ENCODE peak calls at places on chromosomes 16 and 17, in six cellular contexts. M is mammary epithelial cell, E is HepG2, U is foreskin fibroblast, L is neural progenitor cell, T is esophagus squamous epithelium. O is an unnamed sample.

GRCh38 chr17:37089998-37090397 is 141.2 kb downstream of the AATF start:
- DNase-seq in L (no peak), T (no peak), E (no peak), M (no peak), U (no peak), O (no peak)

GRCh38 chr17:15091825-15092224 is 173.3 kb downstream of the PMP22 start:
- DNase-seq in U (no peak), T (no peak), L (peak), E (no peak), M (peak), O (no peak)

GRCh38 chr16:31476305-31477219 is 4.6 kb downstream of the TGFB1I1 start:
- DNase-seq in E (peak), T (peak), L (peak), M (no peak), U (no peak), O (no peak)

GRCh38 chr16:69199382-69199781 is 12.4 kb downstream of the SNTB2 start:
- DNase-seq in E (no peak), T (no peak), L (no peak), U (peak), M (peak), O (no peak)

GRCh38 chr17:11935734-11936406 is 61.4 kb downstream of the ZNF18 start:
- DNase-seq in T (no peak), L (peak), E (peak), M (peak), U (no peak), O (peak)

GRCh38 chr16:1073566-1074378 is 1.2 kb downstream of the SSTR5 start:
- DNase-seq in T (no peak), E (peak), L (peak), M (no peak), U (no peak), O (no peak)

GRCh38 chr16:84720180-84720579 is 20.4 kb downstream of the USP10 start:
- DNase-seq in E (no peak), T (no peak), U (peak), M (no peak), L (no peak), O (peak)

GRCh38 chr16:725041-725376 is 1.2 kb downstream of the CCDC78 start:
- DNase-seq in U (no peak), M (no peak), E (no peak), T (no peak), L (no peak), O (no peak)

GRCh38 chr17:67610061-67610460 is 107.7 kb upstream of the NOL11 start:
- DNase-seq in E (no peak), T (no peak), U (no peak), L (no peak), M (no peak), O (no peak)

GRCh38 chr16:4681471-4682083 is 11.8 kb upstream of the NUDT16L1 start:
- DNase-seq in U (no peak), M (no peak), E (no peak), T (no peak), L (no peak), O (no peak)

GRCh38 chr17:16415031-16415924 is at the start of gene TRPV2:
- DNase-seq in T (no peak), E (peak), L (peak), M (no peak), U (no peak), O (no peak)

GRCh38 chr17:4053596-4053995 is 89.2 kb downstream of the ZZEF1 start:
- DNase-seq in L (no peak), E (no peak), U (no peak), M (no peak), T (no peak), O (no peak)

GRCh38 chr16:50679676-50680555 is 1.2 kb downstream of the SNX20 start:
- DNase-seq in T (no peak), M (no peak), E (no peak), U (no peak), L (no peak), O (no peak)

DNA sequence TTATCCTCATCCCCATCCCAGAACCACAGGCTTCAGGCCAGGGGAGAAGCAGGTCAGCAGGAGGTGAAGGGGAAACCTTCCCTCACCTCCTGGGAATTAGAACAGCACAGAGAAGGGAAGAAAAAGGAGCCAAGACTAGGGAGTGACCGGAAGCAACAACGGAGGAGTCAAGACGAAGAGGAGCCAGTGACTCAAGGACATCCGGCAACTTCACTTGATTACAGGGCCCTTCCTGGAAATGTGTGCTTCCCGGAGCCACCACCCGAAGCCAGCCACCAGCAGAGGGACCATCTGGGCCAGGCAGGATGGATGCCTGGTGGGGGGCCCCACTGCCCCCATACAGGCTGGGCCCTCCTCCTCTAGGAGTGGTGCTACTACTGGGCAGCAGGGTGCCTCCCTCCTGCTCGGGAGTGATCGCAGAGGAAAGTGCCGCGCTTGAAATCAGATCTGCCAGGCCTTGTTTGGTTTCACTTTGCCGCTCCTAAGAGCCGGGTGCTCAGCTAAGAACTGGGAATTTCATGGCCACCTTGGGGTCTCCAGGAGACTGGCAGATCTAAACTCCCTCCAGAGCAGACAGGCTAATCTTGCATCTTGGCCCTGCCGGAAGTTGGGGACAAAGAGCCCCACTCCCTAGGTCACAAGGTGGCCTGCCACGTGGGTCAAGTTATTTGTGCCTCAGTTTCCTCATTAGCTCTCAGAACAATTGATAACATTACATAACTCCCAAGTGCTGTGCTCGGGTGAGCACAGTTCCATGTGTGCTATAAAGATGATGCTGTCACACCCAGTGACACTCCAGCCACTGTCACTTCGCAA is 6.6 kb downstream of the CDC42EP4 start:
- DNase-seq in L (peak), T (no peak), M (peak), U (peak), E (no peak), O (peak)
- TF ChIP-seq CTCF in L (peak), T (peak), M (peak), U (peak), E (peak), O (no peak)

GRCh38 chr17:79340286-79340685 is 265.7 kb downstream of the ENGASE start:
- DNase-seq in U (no peak), M (no peak), E (no peak), L (no peak), T (no peak), O (no peak)
- H3K4me3 ChIP-seq in U (no peak), M (no peak), E (no peak), L (no peak), T (no peak), O (no peak)

GRCh38 chr17:58200024-58200633 is 7.6 kb downstream of the EPX start:
- DNase-seq in M (peak), U (no peak), L (peak), T (no peak), E (peak), O (no peak)
- TF ChIP-seq CTCF in M (peak), U (peak), L (peak), T (peak), E (peak), O (peak)

GRCh38 chr17:74201250-74201649 is 2.2 kb upstream of the RPL38 start:
- DNase-seq in M (peak), L (no peak), U (peak), E (no peak), T (no peak), O (no peak)

GRCh38 chr17:74204474-74204873 is 996 bp downstream of the RPL38 start:
- DNase-seq in E (no peak), L (no peak), M (no peak), U (no peak), T (no peak), O (no peak)

GRCh38 chr17:74203439-74204240 is at the start of gene RPL38:
- DNase-seq in M (peak), E (peak), U (peak), T (peak), L (peak), O (peak)

GRCh38 chr17:74205274-74205673 is 1.8 kb downstream of the RPL38 start:
- DNase-seq in T (no peak), U (no peak), E (no peak), M (no peak), L (no peak), O (no peak)

GRCh38 chr17:74202879-74203432 is 522 bp upstream of the RPL38 start:
- DNase-seq in T (no peak), E (no peak), L (no peak), M (no peak), U (no peak), O (no peak)
- H3K4me3 ChIP-seq in T (peak), E (no peak), L (peak), M (no peak), U (no peak), O (peak)

DNA sequence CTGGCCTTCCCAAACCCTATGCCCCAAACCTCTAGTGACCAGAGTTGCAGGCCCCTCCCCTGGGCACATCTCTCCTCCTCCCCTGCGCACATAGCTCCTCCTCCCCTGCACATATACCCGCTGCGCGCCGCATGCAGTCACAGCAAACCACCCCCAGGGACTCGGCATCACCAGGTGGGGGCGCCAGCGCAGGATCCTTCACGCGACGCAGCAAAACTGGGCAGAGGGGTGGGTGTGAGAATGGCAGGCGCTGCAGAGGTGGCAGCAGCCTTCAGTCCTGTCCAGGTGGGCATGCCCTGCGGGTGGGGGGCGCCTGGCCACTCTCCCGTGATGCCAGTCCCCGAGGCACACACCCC is 5.6 kb downstream of the CORO6 start:
- DNase-seq in M (no peak), E (peak), U (peak), T (peak), L (peak), O (no peak)
- TF ChIP-seq CTCF in M (peak), E (peak), U (peak), T (peak), L (peak), O (peak)

GRCh38 chr17:6713130-6713917 is at the start of gene SLC13A5:
- DNase-seq in L (peak), U (no peak), T (no peak), M (peak), E (peak), O (no peak)
- H3K4me3 ChIP-seq in L (peak), U (no peak), T (peak), M (no peak), E (peak), O (peak)

DNA sequence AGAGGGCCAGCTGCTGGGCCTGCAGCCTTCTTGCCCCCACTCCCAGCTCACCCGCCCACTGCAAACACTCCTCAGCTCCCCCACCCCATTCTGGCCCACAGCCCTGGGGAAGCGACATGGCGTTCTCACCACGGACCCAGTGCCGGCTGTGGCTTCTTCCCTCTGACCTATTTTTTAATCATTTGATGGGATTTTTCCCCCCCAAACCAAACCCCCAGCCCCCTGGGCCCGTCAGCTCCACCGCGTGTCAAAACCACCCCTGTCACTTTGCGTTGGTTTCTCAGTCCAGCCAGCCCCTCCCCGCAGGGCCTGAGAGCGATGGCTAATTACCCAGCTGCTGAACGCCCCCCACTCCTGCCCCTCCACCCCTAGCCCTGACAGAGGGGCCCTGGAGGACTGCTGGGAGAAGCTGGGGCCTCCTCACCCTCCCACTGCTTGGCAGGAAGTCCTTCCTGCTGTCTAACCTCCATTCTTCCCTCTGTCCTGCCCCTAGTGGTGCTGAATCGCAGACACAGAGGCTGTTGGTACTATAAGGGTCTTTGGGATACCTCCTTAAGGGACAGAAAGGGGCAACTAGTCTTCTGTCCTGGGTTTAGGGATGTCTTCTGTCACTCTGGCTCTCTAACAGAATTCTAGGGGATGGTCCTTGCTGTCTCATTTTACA is 7.5 kb upstream of the TBX21 start:
- DNase-seq in T (no peak), L (no peak), E (no peak), U (no peak), M (no peak), O (no peak)
- TF ChIP-seq CTCF in T (no peak), L (peak), E (no peak), U (peak), M (no peak), O (no peak)

GRCh38 chr17:55261311-55261710 is 3.4 kb upstream of the HLF start:
- DNase-seq in E (no peak), U (no peak), T (no peak), M (no peak), L (no peak), O (no peak)
- H3K4me3 ChIP-seq in E (no peak), U (no peak), T (no peak), M (no peak), L (no peak), O (no peak)

GRCh38 chr17:44105941-44106340 is 17.5 kb downstream of the HDAC5 start:
- DNase-seq in T (no peak), U (no peak), M (no peak), E (no peak), L (no peak), O (no peak)
- TF ChIP-seq CTCF in T (no peak), U (no peak), M (no peak), E (no peak), L (no peak), O (no peak)